ENCODE peak calls at places on chromosomes 4 and X, in nine cellular contexts. One of them, this sample, is unnamed.

GRCh38 chr4:185005209-185005819 is 13.0 kb upstream of the HELT start:
- DNase-seq in A549: peak; percentile 64
- DNase-seq in fibroblast of the conjunctiva: peak; percentile 55
- DNase-seq in activated CD4-positive, alpha-beta T cell treated with anti-CD3 and anti-CD28 coated beads for 1 hour: peak; percentile 61
- DNase-seq in activated gamma-delta T cell: no peak
- DNase-seq in GM04504: peak; percentile 28
- DNase-seq in mesenteric fat pad: no peak
- DNase-seq in T-helper 1 cell: peak; percentile 66
- DNase-seq in iPS-NIHi11: peak; percentile 88
- DNase-seq in this sample: peak; percentile 36

GRCh38 chrX:67585401-67585800 is 41.6 kb downstream of the AR start:
- DNase-seq in activated CD4-positive, alpha-beta T cell treated with anti-CD3 and anti-CD28 coated beads for 1 hour: no peak
- DNase-seq in fibroblast of the conjunctiva: no peak
- DNase-seq in GM04504: no peak
- DNase-seq in mesenteric fat pad: no peak
- DNase-seq in iPS-NIHi11: no peak
- DNase-seq in T-helper 1 cell: no peak
- DNase-seq in activated gamma-delta T cell: no peak
- DNase-seq in A549: no peak
- DNase-seq in this sample: no peak

GRCh38 chr4:165198329-165198728 is 9.0 kb upstream of the KLHL2 start:
- DNase-seq in fibroblast of the conjunctiva: no peak
- DNase-seq in mesenteric fat pad: no peak
- DNase-seq in T-helper 1 cell: no peak
- DNase-seq in activated gamma-delta T cell: no peak
- DNase-seq in GM04504: no peak
- DNase-seq in activated CD4-positive, alpha-beta T cell treated with anti-CD3 and anti-CD28 coated beads for 1 hour: no peak
- DNase-seq in iPS-NIHi11: no peak
- DNase-seq in A549: no peak
- DNase-seq in this sample: no peak

GRCh38 chrX:54714424-54714823 is 83.6 kb downstream of the ITIH6 start:
- DNase-seq in GM04504: no peak
- DNase-seq in activated CD4-positive, alpha-beta T cell treated with anti-CD3 and anti-CD28 coated beads for 1 hour: no peak
- DNase-seq in activated gamma-delta T cell: no peak
- DNase-seq in T-helper 1 cell: no peak
- DNase-seq in mesenteric fat pad: no peak
- DNase-seq in A549: no peak
- DNase-seq in fibroblast of the conjunctiva: no peak
- DNase-seq in iPS-NIHi11: no peak
- DNase-seq in this sample: no peak

GRCh38 chr4:28177641-28178040 is 1317.0 kb downstream of the STIM2 start:
- DNase-seq in activated CD4-positive, alpha-beta T cell treated with anti-CD3 and anti-CD28 coated beads for 1 hour: no peak
- DNase-seq in iPS-NIHi11: no peak
- DNase-seq in GM04504: no peak
- DNase-seq in mesenteric fat pad: no peak
- DNase-seq in T-helper 1 cell: no peak
- DNase-seq in fibroblast of the conjunctiva: no peak
- DNase-seq in A549: no peak
- DNase-seq in activated gamma-delta T cell: no peak
- DNase-seq in this sample: no peak

GRCh38 chrX:72100051-72100755 is 31.5 kb downstream of the RTL5 start:
- DNase-seq in activated CD4-positive, alpha-beta T cell treated with anti-CD3 and anti-CD28 coated beads for 1 hour: no peak
- DNase-seq in A549: no peak
- DNase-seq in iPS-NIHi11: no peak
- DNase-seq in mesenteric fat pad: peak; percentile 68
- DNase-seq in GM04504: no peak
- DNase-seq in T-helper 1 cell: no peak
- DNase-seq in fibroblast of the conjunctiva: no peak
- DNase-seq in activated gamma-delta T cell: no peak
- DNase-seq in this sample: no peak

GRCh38 chr4:7823416-7823824 is 116.2 kb downstream of the AFAP1 start:
- DNase-seq in activated gamma-delta T cell: no peak
- DNase-seq in GM04504: no peak
- DNase-seq in activated CD4-positive, alpha-beta T cell treated with anti-CD3 and anti-CD28 coated beads for 1 hour: no peak
- DNase-seq in mesenteric fat pad: no peak
- DNase-seq in iPS-NIHi11: no peak
- DNase-seq in fibroblast of the conjunctiva: no peak
- DNase-seq in T-helper 1 cell: no peak
- DNase-seq in A549: no peak
- DNase-seq in this sample: no peak

GRCh38 chr4:83267121-83267834 is 17.3 kb downstream of the COQ2 start:
- DNase-seq in GM04504: no peak
- DNase-seq in fibroblast of the conjunctiva: peak; percentile 92
- DNase-seq in activated CD4-positive, alpha-beta T cell treated with anti-CD3 and anti-CD28 coated beads for 1 hour: no peak
- DNase-seq in T-helper 1 cell: no peak
- DNase-seq in A549: peak; percentile 44
- DNase-seq in mesenteric fat pad: no peak
- DNase-seq in activated gamma-delta T cell: no peak
- DNase-seq in iPS-NIHi11: no peak
- DNase-seq in this sample: no peak

GRCh38 chr4:900721-901120 is 31.4 kb downstream of the GAK start:
- DNase-seq in A549: no peak
- DNase-seq in fibroblast of the conjunctiva: no peak
- DNase-seq in GM04504: no peak
- DNase-seq in T-helper 1 cell: no peak
- DNase-seq in activated gamma-delta T cell: no peak
- DNase-seq in activated CD4-positive, alpha-beta T cell treated with anti-CD3 and anti-CD28 coated beads for 1 hour: no peak
- DNase-seq in mesenteric fat pad: no peak
- DNase-seq in iPS-NIHi11: no peak
- DNase-seq in this sample: no peak

GRCh38 chr4:153022233-153022632 is 86.1 kb downstream of the FHDC1 start:
- DNase-seq in A549: no peak
- DNase-seq in GM04504: no peak
- DNase-seq in T-helper 1 cell: no peak
- DNase-seq in fibroblast of the conjunctiva: no peak
- DNase-seq in mesenteric fat pad: no peak
- DNase-seq in activated gamma-delta T cell: no peak
- DNase-seq in iPS-NIHi11: no peak
- DNase-seq in activated CD4-positive, alpha-beta T cell treated with anti-CD3 and anti-CD28 coated beads for 1 hour: no peak
- DNase-seq in this sample: no peak

GRCh38 chr4:7187691-7188090 is 4.6 kb upstream of the SORCS2 start:
- DNase-seq in T-helper 1 cell: no peak
- DNase-seq in fibroblast of the conjunctiva: no peak
- DNase-seq in mesenteric fat pad: peak; percentile 76
- DNase-seq in activated gamma-delta T cell: no peak
- DNase-seq in GM04504: no peak
- DNase-seq in iPS-NIHi11: no peak
- DNase-seq in A549: no peak
- DNase-seq in activated CD4-positive, alpha-beta T cell treated with anti-CD3 and anti-CD28 coated beads for 1 hour: no peak
- DNase-seq in this sample: no peak

GRCh38 chr4:41921476-41921875 is 13.8 kb upstream of the TMEM33 start:
- DNase-seq in iPS-NIHi11: no peak
- DNase-seq in activated CD4-positive, alpha-beta T cell treated with anti-CD3 and anti-CD28 coated beads for 1 hour: no peak
- DNase-seq in fibroblast of the conjunctiva: no peak
- DNase-seq in T-helper 1 cell: no peak
- DNase-seq in A549: no peak
- DNase-seq in mesenteric fat pad: no peak
- DNase-seq in activated gamma-delta T cell: no peak
- DNase-seq in GM04504: no peak
- DNase-seq in this sample: no peak

GRCh38 chrX:41447897-41448296 is 754 bp downstream of the NYX start:
- DNase-seq in A549: no peak
- DNase-seq in activated CD4-positive, alpha-beta T cell treated with anti-CD3 and anti-CD28 coated beads for 1 hour: no peak
- DNase-seq in mesenteric fat pad: no peak
- DNase-seq in GM04504: no peak
- DNase-seq in fibroblast of the conjunctiva: no peak
- DNase-seq in T-helper 1 cell: no peak
- DNase-seq in iPS-NIHi11: no peak
- DNase-seq in activated gamma-delta T cell: no peak
- DNase-seq in this sample: no peak